ENCODE peak calls at places on chromosome 12, in four cellular contexts. Q, S, X and F are unnamed samples.

GRCh38 chr12:56115329-56115728 is 1.1 kb upstream of the RPL41 start:
- DNase-seq in S (no peak), Q (no peak), X (no peak), F (no peak)

GRCh38 chr12:6724409-6724797 is 557 bp downstream of the COPS7A start:
- DNase-seq in S (no peak), Q (no peak), X (peak; percentile 8), F (peak; percentile 18)

GRCh38 chr12:40375076-40375475 is 150.3 kb downstream of the LRRK2 start:
- DNase-seq in Q (no peak), S (no peak), X (no peak), F (no peak)

GRCh38 chr12:106508966-106509365 is 73.8 kb upstream of the RFX4 start:
- DNase-seq in S (no peak), X (no peak), Q (no peak), F (no peak)

GRCh38 chr12:26471560-26471959 is 276.2 kb downstream of the SSPN start:
- DNase-seq in Q (no peak), S (peak; percentile 26), X (no peak), F (no peak)

GRCh38 chr12:80129895-80130535 is 30.7 kb downstream of the OTOGL start:
- DNase-seq in X (no peak), S (peak; percentile 13), Q (no peak), F (no peak)

GRCh38 chr12:11649413-11650278 is at the start of gene ETV6:
- DNase-seq in S (peak; percentile 81), X (peak; percentile 52), Q (peak; percentile 70), F (peak; percentile 70)

GRCh38 chr12:64756371-64756770 is 2.8 kb downstream of the GNS start:
- DNase-seq in X (no peak), Q (no peak), S (no peak), F (no peak)

GRCh38 chr12:117481470-117481869 is 120.0 kb upstream of the NOS1 start:
- DNase-seq in X (no peak), Q (no peak), S (no peak), F (no peak)

GRCh38 chr12:56029166-56029519 is 8.3 kb downstream of the IKZF4 start:
- DNase-seq in X (no peak), S (no peak), Q (no peak), F (no peak)

GRCh38 chr12:6443361-6443983 is 1.3 kb upstream of the CD27 start:
- DNase-seq in Q (no peak), X (no peak), S (no peak), F (no peak)

GRCh38 chr12:62308201-62308600 is 48.0 kb downstream of the USP15 start:
- DNase-seq in Q (no peak), X (no peak), S (no peak), F (no peak)

GRCh38 chr12:105986779-105987686 is 151.7 kb downstream of the NUAK1 start:
- DNase-seq in Q (no peak), X (no peak), S (no peak), F (no peak)

GRCh38 chr12:34392741-34393085 is 370.4 kb downstream of the ALG10 start:
- DNase-seq in X (peak; percentile 1), S (no peak), Q (no peak), F (peak; percentile 2)
- H3K4me3 ChIP-seq in X (no peak overlapping the region), S (no peak overlapping the region), Q (no peak overlapping the region), F (no peak overlapping the region)

DNA sequence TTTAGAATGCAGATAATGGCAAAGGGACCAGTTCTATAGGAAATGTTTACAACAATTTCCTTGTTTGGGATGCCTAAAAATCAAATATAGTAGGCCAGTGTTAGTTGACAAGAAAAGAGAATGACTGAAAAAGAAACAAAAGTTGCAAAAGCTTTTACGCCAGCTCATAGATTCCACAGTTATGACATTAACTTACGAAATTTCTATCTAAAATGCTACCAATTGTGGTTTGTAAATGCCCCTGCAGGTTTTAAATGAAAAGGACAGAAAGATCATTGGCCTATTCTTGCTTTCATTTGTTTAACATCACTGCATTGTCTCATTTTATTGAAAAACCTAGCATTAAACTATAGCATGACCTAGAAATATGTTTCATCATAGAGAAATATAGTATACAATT is 345.8 kb downstream of the CCDC91 start:
- DNase-seq in S (no peak), X (no peak), Q (no peak), F (no peak)
- H3K4me3 ChIP-seq in S (no peak overlapping the region), X (no peak overlapping the region), Q (no peak overlapping the region), F (no peak overlapping the region)

GRCh38 chr12:96442906-96443305 is 42.7 kb upstream of the CDK17 start:
- DNase-seq in X (no peak), Q (no peak), S (no peak), F (no peak)

GRCh38 chr12:96444403-96444802 is 44.2 kb upstream of the CDK17 start:
- DNase-seq in Q (no peak), S (no peak), X (no peak), F (no peak)

GRCh38 chr12:96448287-96448686 is 41.1 kb upstream of the CFAP54 start:
- DNase-seq in Q (no peak), X (no peak), S (no peak), F (no peak)

GRCh38 chr12:96447256-96447655 is 42.1 kb upstream of the CFAP54 start:
- DNase-seq in X (no peak), Q (no peak), S (no peak), F (no peak)

GRCh38 chr12:96445743-96446655 is 43.4 kb upstream of the CFAP54 start:
- DNase-seq in S (no peak), Q (peak; percentile 23), X (no peak), F (no peak)
- H3K4me3 ChIP-seq in S (no peak overlapping the region), Q (no peak overlapping the region), X (no peak overlapping the region), F (no peak overlapping the region)

DNA sequence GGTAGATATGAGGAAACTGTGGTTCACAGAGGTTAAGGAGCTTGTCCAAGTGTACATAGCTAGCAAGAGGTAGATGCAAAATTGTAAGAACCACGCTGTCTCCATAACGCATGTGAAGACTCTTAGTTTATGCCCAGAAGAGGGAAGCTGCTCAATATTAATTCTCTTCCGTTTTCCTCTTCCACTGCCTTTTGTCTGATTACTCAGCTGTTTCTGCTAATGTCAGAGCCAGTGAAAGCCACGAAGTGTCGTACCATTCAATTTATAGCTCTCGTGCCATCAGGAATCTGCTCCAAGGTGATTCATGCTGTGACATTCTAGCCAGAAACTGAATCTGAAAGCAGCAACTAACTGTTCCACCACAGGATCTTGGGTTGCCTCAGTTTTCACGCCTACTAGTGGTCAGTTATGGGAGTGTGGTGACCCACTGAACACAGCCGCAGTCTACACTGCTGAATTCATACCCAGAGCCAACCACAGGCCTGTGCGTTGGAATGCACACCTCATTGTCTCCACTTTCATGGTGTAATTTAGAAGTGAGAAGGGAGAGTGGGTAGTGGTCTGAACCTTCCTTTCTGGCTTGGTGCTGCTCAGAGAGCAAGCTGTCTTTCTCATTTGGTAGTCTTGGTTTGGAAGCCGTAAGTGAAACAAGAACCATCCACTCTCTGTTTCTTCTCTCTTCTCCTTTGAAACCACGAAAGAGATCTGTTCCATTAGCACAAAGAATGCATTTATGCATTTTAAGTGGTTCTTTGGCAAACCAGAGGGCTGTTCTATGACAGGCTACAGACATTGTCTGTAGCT is 74.2 kb upstream of the NAP1L1 start:
- DNase-seq in S (peak; percentile 66), X (peak; percentile 8), Q (peak; percentile 71), F (peak; percentile 43)
- H3K4me3 ChIP-seq in S (no peak overlapping the region), X (peak overlapping the region; percentile 12), Q (no peak overlapping the region), F (no peak overlapping the region)

GRCh38 chr12:50110762-50111416 is 1.1 kb upstream of the COX14 start:
- DNase-seq in X (peak; percentile 85), Q (no peak), S (no peak), F (peak; percentile 36)

GRCh38 chr12:50112456-50113218 is 601 bp downstream of the COX14 start:
- DNase-seq in X (peak; percentile 29), S (no peak), Q (peak; percentile 55), F (no peak)

GRCh38 chr12:50110127-50110761 is 1.8 kb upstream of the COX14 start:
- DNase-seq in S (no peak), Q (peak; percentile 87), X (peak; percentile 50), F (no peak)

GRCh38 chr12:50111693-50112455 is at the start of gene COX14:
- DNase-seq in S (peak; percentile 99), Q (peak; percentile 93), X (peak; percentile 99), F (peak; percentile 99)

GRCh38 chr12:50111417-50111692 is 681 bp upstream of the COX14 start:
- DNase-seq in S (no peak), X (no peak), Q (no peak), F (no peak)
- H3K4me3 ChIP-seq in S (peak overlapping the region; percentile 22), X (peak overlapping the region; percentile 45), Q (peak overlapping the region; percentile 78), F (peak overlapping the region; percentile 55)